ENCODE peak calls at places on chromosomes 5 and 9, in ten cellular contexts. A is transverse colon, Z is stomach, N is suprapubic skin, C is H1, G is tibial nerve, B is sigmoid colon, T is A549, M is HepG2, X is SK-N-SH. L is an unnamed sample.

GRCh38 chr9:35645736-35646582 is 4.8 kb downstream of the SIT1 start:
- DNase-seq in A (peak), Z (peak), N (peak), C (peak), G (no peak), B (no peak), T (no peak), M (peak), X (no peak), L (no peak)

GRCh38 chr9:479316-479715 is 264.7 kb downstream of the DOCK8 start:
- DNase-seq in A (no peak), Z (no peak), N (no peak), C (no peak), G (no peak), B (no peak), T (no peak), M (no peak), X (no peak), L (no peak)

GRCh38 chr5:17223375-17224185 is 6.1 kb downstream of the BASP1 start:
- DNase-seq in A (no peak), Z (no peak), N (no peak), C (no peak), G (no peak), B (no peak), T (no peak), M (no peak), X (no peak), L (no peak)

GRCh38 chr5:172800088-172800551 is 29.1 kb upstream of the DUSP1 start:
- DNase-seq in A (peak), Z (peak), N (peak), C (no peak), G (peak), B (peak), T (peak), M (no peak), X (no peak), L (no peak)

GRCh38 chr9:128072144-128073021 is 4.4 kb downstream of the SLC25A25 start:
- DNase-seq in A (peak), Z (peak), N (peak), C (no peak), G (peak), B (peak), T (peak), M (no peak), X (no peak), L (peak)

GRCh38 chr5:98726258-98726657 is 47.2 kb upstream of the RGMB start:
- DNase-seq in A (no peak), Z (no peak), N (no peak), C (no peak), G (no peak), B (no peak), T (no peak), M (no peak), X (no peak), L (no peak)

GRCh38 chr5:58012103-58012502 is 447.8 kb downstream of the PLK2 start:
- DNase-seq in A (no peak), Z (no peak), N (no peak), C (no peak), G (no peak), B (no peak), T (no peak), M (no peak), X (no peak), L (no peak)

GRCh38 chr9:132042324-132042723 is 37.3 kb downstream of the MED27 start:
- DNase-seq in A (no peak), Z (no peak), N (no peak), C (no peak), G (no peak), B (no peak), T (peak), M (no peak), X (no peak), L (no peak)

GRCh38 chr9:69885474-69885929 is 64.9 kb downstream of the CFAP95 start:
- DNase-seq in A (no peak), Z (no peak), N (no peak), C (no peak), G (no peak), B (no peak), T (peak), M (no peak), X (no peak), L (no peak)

GRCh38 chr9:80948107-80948506 is 741.2 kb downstream of the TLE1 start:
- DNase-seq in A (no peak), Z (no peak), N (no peak), C (no peak), G (no peak), B (no peak), T (no peak), M (no peak), X (no peak), L (no peak)

GRCh38 chr9:113988951-113989780 is 88.9 kb downstream of the AMBP start:
- DNase-seq in A (no peak), Z (no peak), N (peak), C (no peak), G (peak), B (peak), T (no peak), M (no peak), X (no peak), L (no peak)

GRCh38 chr5:141783599-141784296 is 94.5 kb downstream of the PCDH1 start:
- DNase-seq in A (no peak), Z (no peak), N (no peak), C (no peak), G (no peak), B (no peak), T (peak), M (no peak), X (no peak), L (no peak)

GRCh38 chr5:143355710-143356109 is 47.8 kb downstream of the NR3C1 start:
- DNase-seq in A (peak), Z (peak), N (peak), C (no peak), G (peak), B (peak), T (peak), M (peak), X (peak), L (peak)

DNA sequence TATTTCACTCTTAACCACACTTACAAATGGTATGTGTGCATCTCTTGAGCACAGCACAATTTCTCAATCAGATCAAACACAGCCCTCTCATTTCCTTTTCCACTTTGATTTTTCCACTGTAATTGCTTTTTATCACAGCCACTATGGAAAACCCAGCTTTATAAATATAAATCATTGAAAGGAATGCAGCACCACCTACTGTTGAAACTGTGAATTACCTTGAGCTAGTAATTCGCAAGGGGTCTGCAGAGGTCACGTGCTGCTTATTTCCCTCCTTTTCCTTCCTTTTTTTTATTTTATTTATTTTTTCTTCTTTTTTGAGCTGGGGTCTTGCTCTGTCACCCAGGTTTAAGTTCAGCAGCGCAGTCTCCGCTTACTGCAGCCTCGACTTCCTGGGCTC is 76.9 kb downstream of the CDH6 start:
- DNase-seq in A (no peak), Z (no peak), N (no peak), C (no peak), G (no peak), B (no peak), T (peak), M (peak), X (peak), L (no peak)
- TF ChIP-seq EP300 in A (no peak), Z (no peak), N (no peak), C (no peak), G (no peak), B (no peak), T (no peak), M (no peak), X (no peak), L (no peak)

DNA sequence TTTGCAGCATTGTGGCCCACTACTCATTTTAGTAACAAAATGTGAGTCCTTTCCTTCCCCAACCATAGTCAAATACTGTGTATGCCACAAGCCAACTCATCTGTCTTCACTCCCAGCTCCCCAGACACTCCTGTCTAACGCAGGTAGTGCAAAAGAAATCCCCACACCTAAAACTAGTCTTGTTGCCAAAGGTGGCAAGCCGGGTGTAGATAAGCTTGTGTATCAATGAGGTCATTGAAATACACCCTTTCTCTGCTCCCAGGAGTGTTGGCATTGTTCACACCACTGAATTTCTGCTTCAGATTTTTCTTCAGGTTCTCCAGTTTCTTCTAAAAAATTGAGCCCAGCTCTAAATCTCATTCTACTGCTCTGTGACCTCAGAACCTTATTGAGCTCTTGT is 19.7 kb upstream of the RGS7BP start:
- DNase-seq in A (no peak), Z (no peak), N (no peak), C (no peak), G (no peak), B (no peak), T (no peak), M (no peak), X (no peak), L (no peak)
- TF ChIP-seq EP300 in A (no peak), Z (no peak), N (no peak), C (no peak), G (no peak), B (no peak), T (no peak), M (no peak), X (no peak), L (no peak)

DNA sequence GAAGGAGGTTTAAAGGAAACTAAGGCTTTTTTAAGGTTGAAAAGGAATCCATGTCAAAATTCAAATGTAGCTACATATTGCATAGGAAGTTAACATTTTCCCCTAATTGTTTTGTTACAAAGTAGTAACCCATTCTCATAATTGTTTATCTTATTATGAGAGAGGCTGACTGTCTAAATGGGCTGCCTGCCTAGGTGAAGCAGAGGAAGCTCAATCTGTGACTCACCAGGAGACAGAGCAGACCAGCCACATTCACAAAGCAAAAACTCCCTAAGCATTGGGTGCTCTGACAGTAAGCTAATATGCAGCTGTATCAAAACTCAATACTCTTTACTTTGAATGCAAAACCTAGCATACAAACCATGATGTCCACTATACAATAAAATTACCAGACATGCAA is 208.5 kb downstream of the ROR2 start:
- DNase-seq in A (no peak), Z (no peak), N (no peak), C (no peak), G (no peak), B (no peak), T (no peak), M (no peak), X (no peak), L (no peak)
- TF ChIP-seq EP300 in A (no peak), Z (no peak), N (no peak), C (no peak), G (no peak), B (no peak), T (no peak), M (no peak), X (no peak), L (no peak)

GRCh38 chr9:99720455-99721050 is 101.1 kb upstream of the NR4A3 start:
- DNase-seq in A (no peak), Z (no peak), N (no peak), C (no peak), G (no peak), B (no peak), T (no peak), M (no peak), X (no peak), L (no peak)
- TF ChIP-seq EP300 in A (no peak), Z (no peak), N (no peak), C (no peak), G (no peak), B (no peak), T (no peak), M (no peak), X (no peak), L (no peak)

GRCh38 chr5:145362261-145362660 is 472.9 kb downstream of the PRELID2 start:
- DNase-seq in A (no peak), Z (no peak), N (no peak), C (no peak), G (no peak), B (no peak), T (peak), M (no peak), X (no peak), L (no peak)
- TF ChIP-seq EP300 in A (no peak), Z (no peak), N (no peak), C (no peak), G (no peak), B (no peak), T (no peak), M (no peak), X (peak), L (no peak)

GRCh38 chr9:38282756-38283155 is 109.7 kb upstream of the ALDH1B1 start:
- DNase-seq in A (no peak), Z (no peak), N (no peak), C (no peak), G (no peak), B (no peak), T (no peak), M (no peak), X (no peak), L (no peak)
- TF ChIP-seq EP300 in A (no peak), Z (no peak), N (no peak), C (no peak), G (no peak), B (no peak), T (no peak), M (no peak), X (no peak), L (no peak)

GRCh38 chr5:109250533-109251329 is 159.0 kb downstream of the PJA2 start:
- DNase-seq in A (no peak), Z (no peak), N (no peak), C (no peak), G (no peak), B (no peak), T (no peak), M (no peak), X (no peak), L (no peak)

GRCh38 chr5:109252731-109253130 is 157.0 kb downstream of the PJA2 start:
- DNase-seq in A (no peak), Z (no peak), N (no peak), C (no peak), G (no peak), B (no peak), T (no peak), M (no peak), X (no peak), L (no peak)

GRCh38 chr5:109249126-109249525 is 160.6 kb downstream of the PJA2 start:
- DNase-seq in A (no peak), Z (no peak), N (no peak), C (no peak), G (no peak), B (no peak), T (no peak), M (no peak), X (no peak), L (no peak)

GRCh38 chr5:109247943-109248342 is 161.8 kb downstream of the PJA2 start:
- DNase-seq in A (no peak), Z (no peak), N (no peak), C (no peak), G (no peak), B (no peak), T (no peak), M (no peak), X (no peak), L (no peak)

DNA sequence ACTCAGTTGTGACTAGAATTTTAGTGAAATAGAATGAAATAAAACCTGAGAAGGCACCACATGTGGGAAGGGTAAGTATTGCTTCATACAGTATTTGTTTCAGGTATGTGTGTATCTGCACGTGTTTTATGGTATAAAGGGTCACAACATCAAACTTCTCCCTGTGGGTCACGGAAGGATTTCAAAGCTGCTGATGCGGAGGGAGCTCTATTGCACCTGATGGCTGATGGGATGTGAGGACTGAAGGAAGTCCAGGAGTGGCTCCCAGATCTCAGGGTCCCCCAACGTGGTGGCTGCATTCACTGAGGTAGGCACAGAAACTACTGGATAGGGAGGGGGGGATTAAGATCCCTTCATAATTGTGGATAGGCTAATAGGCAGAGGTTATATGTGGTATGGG is 159.7 kb downstream of the PJA2 start:
- DNase-seq in A (no peak), Z (no peak), N (no peak), C (no peak), G (no peak), B (no peak), T (no peak), M (no peak), X (no peak), L (no peak)
- TF ChIP-seq EP300 in A (no peak), Z (no peak), N (no peak), C (no peak), G (no peak), B (no peak), T (no peak), M (no peak), X (no peak), L (no peak)

L was measured in ovary.